ENCODE peak calls at places on chromosomes 16 and 17, in four cellular contexts. B, O, C and U are unnamed samples.

GRCh38 chr17:10729334-10730193 is at the start of gene TMEM220:
- DNase-seq in B (no peak), O (peak), C (no peak), U (no peak)

GRCh38 chr17:50953831-50954601 is 87.9 kb upstream of the TOB1 start:
- DNase-seq in B (no peak), O (no peak), C (no peak), U (no peak)

GRCh38 chr17:50905460-50905803 is 39.3 kb upstream of the TOB1 start:
- DNase-seq in B (no peak), O (peak), C (no peak), U (no peak)

GRCh38 chr17:30824002-30824355 is 513 bp downstream of the CRLF3 start:
- DNase-seq in B (no peak), O (no peak), C (peak), U (no peak)

GRCh38 chr16:14056970-14057369 is 14.1 kb upstream of the MRTFB start:
- DNase-seq in B (no peak), O (no peak), C (no peak), U (no peak)

GRCh38 chr17:73343739-73344454 is 32.1 kb upstream of the CDC42EP4 start:
- DNase-seq in B (no peak), O (no peak), C (no peak), U (no peak)

GRCh38 chr17:1946021-1946932 is 78.9 kb downstream of the RTN4RL1 start:
- DNase-seq in B (no peak), O (peak), C (no peak), U (no peak)

GRCh38 chr16:28182183-28182582 is 29.6 kb downstream of the XPO6 start:
- DNase-seq in B (no peak), O (no peak), C (no peak), U (no peak)

GRCh38 chr16:3094289-3095027 is 4.6 kb downstream of the ZSCAN10 start:
- DNase-seq in B (peak), O (peak), C (peak), U (no peak)

GRCh38 chr17:42233994-42234393 is 39.7 kb upstream of the GHDC start:
- DNase-seq in B (no peak), O (no peak), C (no peak), U (no peak)

GRCh38 chr17:77107506-77108433 is 33.0 kb upstream of the SEC14L1 start:
- DNase-seq in B (no peak), O (no peak), C (no peak), U (no peak)
- TF ChIP-seq TCF7L2 in B (no peak), O (no peak), C (no peak), U (no peak)

DNA sequence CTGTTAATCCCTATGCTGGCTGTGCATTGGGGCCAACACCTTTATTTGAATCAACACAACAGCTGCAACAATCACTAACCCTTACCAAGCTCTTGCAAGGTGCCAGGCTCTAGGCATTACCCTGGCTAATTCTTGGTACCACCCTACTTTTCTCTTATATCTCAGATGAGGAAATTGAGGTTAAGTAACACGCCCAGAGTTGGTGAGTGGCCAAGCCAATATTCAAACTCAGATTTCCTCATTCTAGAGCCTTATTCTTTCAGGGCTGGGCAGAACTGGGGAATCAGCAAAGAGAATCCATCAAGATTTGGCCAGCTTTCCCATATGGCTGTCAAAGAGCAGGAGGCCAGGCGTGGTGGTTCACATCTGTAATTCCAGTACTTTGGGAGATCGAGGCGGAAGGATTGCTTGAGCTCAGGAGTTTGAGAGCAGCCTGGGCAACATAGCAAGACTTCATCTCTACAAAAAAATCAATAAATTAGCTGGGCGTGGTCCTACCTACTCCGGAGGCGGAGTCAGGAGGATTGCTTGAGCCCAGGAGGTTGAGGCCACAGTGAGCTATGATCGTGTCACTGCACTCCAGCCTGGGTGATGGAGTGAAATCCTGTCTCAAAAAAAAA is 23.7 kb downstream of the ARSG start:
- DNase-seq in B (no peak), O (no peak), C (no peak), U (no peak)
- H3K27ac ChIP-seq in B (no peak), O (no peak), C (no peak), U (no peak)

GRCh38 chr16:64983983-64984382 is 137.9 kb downstream of the CDH11 start:
- DNase-seq in B (no peak), O (peak), C (peak), U (no peak)
- TF ChIP-seq TCF7L2 in B (no peak), O (no peak), C (no peak), U (no peak)

DNA sequence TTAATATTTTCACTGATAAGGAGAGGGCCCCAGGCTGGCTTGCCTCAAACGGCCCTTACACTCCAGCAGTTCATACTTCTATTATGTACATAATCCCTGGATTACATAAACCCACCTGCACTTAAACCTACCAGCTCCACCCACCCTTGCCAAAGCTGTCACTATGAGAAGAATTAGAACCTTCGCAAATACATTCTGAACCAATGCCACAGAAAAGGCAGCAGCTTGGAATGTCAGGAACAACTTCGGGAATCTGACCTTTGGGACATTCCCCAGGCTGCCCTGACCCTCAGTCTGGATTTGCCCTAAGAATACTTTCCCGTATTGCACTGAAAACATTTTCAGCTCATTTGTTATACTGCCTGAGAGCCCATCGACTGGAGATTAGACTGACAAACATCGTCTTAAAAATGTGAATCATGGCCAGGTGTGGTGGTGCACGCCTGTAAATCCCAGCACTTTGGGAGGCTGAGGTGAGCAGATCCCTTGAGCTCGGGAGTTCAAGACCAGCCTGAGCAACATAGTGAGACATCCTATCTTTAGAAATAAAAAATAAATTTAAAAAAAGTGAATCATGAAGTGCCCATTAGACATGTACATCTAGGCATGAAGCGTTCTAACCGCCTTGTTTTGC is 21.0 kb upstream of the SEC14L1 start:
- DNase-seq in B (no peak), O (peak), C (no peak), U (no peak)
- H3K27ac ChIP-seq in B (no peak), O (peak), C (no peak), U (peak)

GRCh38 chr16:15857779-15858560 is 1.1 kb upstream of the MYH11 start:
- DNase-seq in B (no peak), O (no peak), C (no peak), U (no peak)

GRCh38 chr16:15855704-15856003 is 1.2 kb downstream of the MYH11 start:
- DNase-seq in B (no peak), O (no peak), C (no peak), U (no peak)

GRCh38 chr16:15856217-15856616 is 611 bp downstream of the MYH11 start:
- DNase-seq in B (no peak), O (no peak), C (no peak), U (no peak)

GRCh38 chr16:15858921-15859668 is 2.3 kb upstream of the MYH11 start:
- DNase-seq in B (no peak), O (no peak), C (no peak), U (no peak)

DNA sequence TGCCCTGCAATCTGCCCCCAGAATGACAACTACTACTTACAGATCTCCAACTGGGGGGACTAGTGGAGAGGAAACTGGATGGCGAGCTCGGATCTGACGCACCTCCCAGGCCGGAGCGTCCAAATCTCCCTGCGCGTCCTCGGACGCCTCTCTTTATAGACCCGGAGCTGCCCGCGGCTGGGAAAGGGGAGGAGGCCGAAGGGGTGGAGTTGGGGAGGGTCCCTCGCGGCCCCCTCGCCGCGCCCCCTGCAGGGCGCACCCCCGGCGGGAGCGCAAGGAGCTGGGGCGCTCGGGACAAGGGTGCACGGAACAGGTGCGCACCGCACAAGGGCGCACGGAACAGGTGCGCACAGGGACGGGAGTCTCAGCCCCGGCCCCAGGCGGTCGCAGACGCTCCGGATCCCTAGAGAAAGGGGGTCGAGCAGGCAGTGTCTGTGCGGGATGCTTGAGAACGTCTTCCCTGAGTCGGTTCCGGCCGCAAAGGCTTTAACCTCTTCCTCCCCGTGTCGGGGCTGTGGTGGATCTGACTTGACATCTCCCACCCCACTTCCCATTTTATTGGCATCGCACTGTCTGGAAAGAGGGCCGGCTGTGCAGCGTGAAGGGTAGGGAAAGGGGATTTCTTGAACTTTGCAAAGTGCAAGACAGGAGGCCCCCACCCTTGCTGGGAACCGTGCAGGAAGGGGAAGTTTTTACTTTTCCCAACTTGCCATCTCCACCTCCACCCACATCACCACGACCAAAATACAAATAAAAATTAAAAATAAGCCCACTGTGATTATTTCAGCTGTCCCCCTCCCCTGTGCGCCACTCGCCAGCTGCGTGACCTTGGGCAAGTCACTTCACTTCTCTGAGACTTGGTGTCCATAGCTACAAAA is at the start of gene MYH11:
- DNase-seq in B (no peak), O (no peak), C (peak), U (no peak)
- TF ChIP-seq TCF7L2 in B (no peak), O (no peak), C (no peak), U (no peak)

DNA sequence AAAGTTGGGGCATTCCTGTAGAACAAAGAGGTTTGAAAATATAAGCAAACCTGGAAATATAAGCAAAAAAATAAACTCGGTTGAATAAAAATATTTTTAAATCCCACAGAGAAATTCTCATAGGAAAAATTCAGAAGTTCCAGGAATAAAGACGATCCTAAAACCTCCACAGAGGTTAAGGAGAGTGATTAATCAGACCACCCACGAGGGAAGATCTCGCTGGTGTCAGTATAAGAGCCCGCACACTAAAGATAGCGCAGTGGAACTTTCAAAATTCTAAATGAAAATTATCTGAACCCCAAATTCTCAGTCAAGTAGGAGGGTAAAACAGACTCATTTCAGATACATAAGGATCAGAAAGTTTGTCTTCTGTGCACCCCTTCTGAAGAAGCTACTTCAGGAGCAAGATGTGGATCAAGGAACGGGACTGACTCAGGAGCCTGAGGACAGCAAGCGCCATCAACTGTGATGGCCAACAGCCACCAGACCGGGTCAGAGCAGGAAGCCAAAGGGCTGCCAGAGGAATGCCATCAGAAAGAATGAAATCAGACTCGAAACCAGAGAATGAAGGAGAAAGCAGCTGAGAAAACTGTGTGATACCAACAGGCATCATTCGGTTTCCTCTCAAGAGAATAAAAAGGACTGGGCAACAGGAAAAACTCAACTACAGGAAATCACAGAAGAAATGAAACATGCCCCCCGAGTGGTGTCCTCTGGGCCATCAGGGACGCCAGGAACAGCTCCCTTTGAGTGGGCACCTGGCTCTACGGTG is 66.9 kb downstream of the CYTH1 start:
- DNase-seq in B (no peak), O (no peak), C (no peak), U (no peak)
- H3K27ac ChIP-seq in B (no peak), O (no peak), C (no peak), U (peak)

DNA sequence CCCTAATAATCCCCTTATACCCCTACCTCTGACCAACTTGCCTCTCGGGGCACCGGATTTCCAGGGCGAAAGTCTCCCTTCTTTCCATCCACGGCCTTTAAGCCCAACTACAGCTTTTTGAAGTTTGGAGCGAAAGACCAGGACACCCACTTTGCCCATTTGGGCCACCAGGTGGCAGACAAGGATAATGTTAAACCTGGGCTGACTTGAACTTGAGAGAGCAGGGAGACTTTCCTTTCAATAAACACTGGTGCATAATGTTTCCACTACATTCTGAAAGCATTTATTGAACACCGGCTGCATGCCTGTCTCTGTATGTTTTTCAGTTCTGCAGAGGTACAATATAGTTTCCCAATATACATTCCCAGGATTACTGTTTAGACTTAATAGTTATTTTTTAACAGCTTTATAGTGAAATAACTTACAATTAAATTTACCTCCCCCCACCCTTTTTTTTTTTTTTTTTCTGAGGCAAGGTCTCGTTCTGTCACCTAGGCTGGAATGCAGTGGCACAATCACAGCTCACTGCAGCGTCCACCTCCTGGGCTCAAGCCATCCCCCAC is 6.9 kb upstream of the CES3 start:
- DNase-seq in B (peak), O (peak), C (peak), U (no peak)
- TF ChIP-seq TCF7L2 in B (no peak), O (no peak), C (no peak), U (no peak)

GRCh38 chr16:662597-662996 is 5.3 kb upstream of the RHOT2 start:
- DNase-seq in B (no peak), O (no peak), C (no peak), U (no peak)

GRCh38 chr16:660132-660458 is 7.8 kb upstream of the RHOT2 start:
- DNase-seq in B (no peak), O (no peak), C (no peak), U (no peak)

GRCh38 chr16:660459-661183 is 7.3 kb upstream of the RHOT2 start:
- DNase-seq in B (peak), O (no peak), C (peak), U (no peak)

GRCh38 chr16:661184-661821 is 6.6 kb upstream of the RHOT2 start:
- DNase-seq in B (no peak), O (no peak), C (no peak), U (no peak)

DNA sequence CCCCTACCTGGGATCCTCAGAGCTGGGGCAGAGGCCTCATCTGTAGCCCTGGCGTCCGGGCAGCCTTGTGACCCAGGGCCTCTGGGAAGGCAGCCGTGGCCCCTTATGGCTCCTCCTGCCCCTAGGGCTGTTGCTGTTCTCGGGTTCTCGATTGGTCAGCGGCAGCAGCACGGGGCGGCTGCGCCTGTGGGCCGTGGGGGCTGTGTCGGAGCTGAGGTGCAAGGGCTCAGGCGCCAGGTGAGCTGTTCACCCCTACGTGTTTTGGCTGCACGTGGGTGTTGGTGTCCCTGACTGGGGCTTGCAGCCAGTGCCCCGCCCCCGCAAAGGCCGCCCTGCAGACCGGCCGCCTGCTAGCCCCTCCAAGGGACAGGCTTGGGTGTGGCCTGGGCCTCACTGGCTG is 5.8 kb upstream of the RHOT2 start:
- DNase-seq in B (no peak), O (no peak), C (no peak), U (no peak)
- H3K27ac ChIP-seq in B (no peak), O (no peak), C (no peak), U (no peak)